ENCODE peak calls at places on chromosomes 3 and 15, in nine cellular contexts. One of them, this sample, is unnamed.

GRCh38 chr3:30355622-30356021 is 250.8 kb upstream of the TGFBR2 start:
- DNase-seq in HuH-7.5: no peak
- DNase-seq in NCI-H345: peak; percentile 52
- DNase-seq in A549: no peak
- DNase-seq in HL-60: peak; percentile 40
- DNase-seq in amniotic stem cell: no peak
- DNase-seq in heart left ventricle: no peak
- DNase-seq in HT-29: no peak
- DNase-seq in hypothalamus: no peak
- DNase-seq in this sample: no peak

GRCh38 chr3:54122046-54122801 is at the start of gene CACNA2D3:
- DNase-seq in amniotic stem cell: no peak
- DNase-seq in heart left ventricle: peak; percentile 64
- DNase-seq in HT-29: no peak
- DNase-seq in HL-60: no peak
- DNase-seq in NCI-H345: peak; percentile 78
- DNase-seq in A549: no peak
- DNase-seq in HuH-7.5: no peak
- DNase-seq in hypothalamus: no peak
- DNase-seq in this sample: peak; percentile 72

GRCh38 chr15:76150508-76150907 is 90.7 kb downstream of the TMEM266 start:
- DNase-seq in heart left ventricle: no peak
- DNase-seq in amniotic stem cell: no peak
- DNase-seq in HuH-7.5: no peak
- DNase-seq in HL-60: peak; percentile 82
- DNase-seq in HT-29: no peak
- DNase-seq in A549: no peak
- DNase-seq in hypothalamus: peak; percentile 6
- DNase-seq in NCI-H345: no peak
- DNase-seq in this sample: no peak

GRCh38 chr15:31296304-31297220 is 30.1 kb upstream of the KLF13 start:
- DNase-seq in HL-60: no peak
- DNase-seq in NCI-H345: peak; percentile 49
- DNase-seq in HT-29: peak; percentile 85
- DNase-seq in heart left ventricle: peak; percentile 12
- DNase-seq in A549: peak; percentile 93
- DNase-seq in hypothalamus: no peak
- DNase-seq in HuH-7.5: peak; percentile 71
- DNase-seq in amniotic stem cell: no peak
- DNase-seq in this sample: no peak

GRCh38 chr3:58009026-58009748 is 965 bp downstream of the FLNB start:
- DNase-seq in heart left ventricle: peak; percentile 28
- DNase-seq in HL-60: no peak
- DNase-seq in HT-29: no peak
- DNase-seq in amniotic stem cell: no peak
- DNase-seq in NCI-H345: peak; percentile 35
- DNase-seq in A549: no peak
- DNase-seq in hypothalamus: no peak
- DNase-seq in HuH-7.5: no peak
- DNase-seq in this sample: no peak

GRCh38 chr3:124034016-124034808 is 42.3 kb upstream of the ROPN1 start:
- DNase-seq in amniotic stem cell: no peak
- DNase-seq in hypothalamus: no peak
- DNase-seq in HuH-7.5: peak; percentile 15
- DNase-seq in heart left ventricle: peak; percentile 23
- DNase-seq in HL-60: no peak
- DNase-seq in A549: no peak
- DNase-seq in NCI-H345: peak; percentile 45
- DNase-seq in HT-29: no peak
- DNase-seq in this sample: peak; percentile 22

GRCh38 chr15:62896969-62897486 is 145.5 kb upstream of the TPM1 start:
- DNase-seq in A549: peak; percentile 99
- DNase-seq in NCI-H345: no peak
- DNase-seq in amniotic stem cell: peak; percentile 95
- DNase-seq in heart left ventricle: peak; percentile 92
- DNase-seq in hypothalamus: no peak
- DNase-seq in HuH-7.5: peak; percentile 58
- DNase-seq in HT-29: peak; percentile 99
- DNase-seq in HL-60: no peak
- DNase-seq in this sample: no peak

GRCh38 chr3:72258786-72259185 is 473.8 kb upstream of the PROK2 start:
- DNase-seq in heart left ventricle: peak; percentile 21
- DNase-seq in amniotic stem cell: no peak
- DNase-seq in NCI-H345: peak; percentile 78
- DNase-seq in A549: no peak
- DNase-seq in HL-60: peak; percentile 45
- DNase-seq in HT-29: no peak
- DNase-seq in HuH-7.5: no peak
- DNase-seq in hypothalamus: no peak
- DNase-seq in this sample: no peak

GRCh38 chr15:51162865-51163762 is 68.4 kb upstream of the TNFAIP8L3 start:
- DNase-seq in heart left ventricle: peak; percentile 68
- DNase-seq in HuH-7.5: peak; percentile 83
- DNase-seq in A549: peak; percentile 64
- DNase-seq in NCI-H345: peak; percentile 36
- DNase-seq in hypothalamus: no peak
- DNase-seq in amniotic stem cell: peak; percentile 54
- DNase-seq in HT-29: peak; percentile 87
- DNase-seq in HL-60: peak; percentile 66
- DNase-seq in this sample: peak; percentile 75

GRCh38 chr3:14179114-14179465 is 473 bp downstream of the LSM3 start:
- DNase-seq in NCI-H345: no peak
- DNase-seq in amniotic stem cell: no peak
- DNase-seq in HL-60: no peak
- DNase-seq in heart left ventricle: no peak
- DNase-seq in HT-29: peak; percentile 13
- DNase-seq in HuH-7.5: no peak
- DNase-seq in A549: no peak
- DNase-seq in hypothalamus: no peak
- DNase-seq in this sample: no peak

GRCh38 chr3:166837535-166837934 is 542.6 kb downstream of the ZBBX start:
- DNase-seq in HT-29: peak; percentile 60
- DNase-seq in NCI-H345: no peak
- DNase-seq in HL-60: peak; percentile 30
- DNase-seq in A549: peak; percentile 6
- DNase-seq in amniotic stem cell: no peak
- DNase-seq in heart left ventricle: no peak
- DNase-seq in HuH-7.5: peak; percentile 7
- DNase-seq in hypothalamus: no peak
- DNase-seq in this sample: peak; percentile 26

GRCh38 chr3:94561094-94561493 is 498.2 kb downstream of the NSUN3 start:
- DNase-seq in amniotic stem cell: no peak
- DNase-seq in HuH-7.5: no peak
- DNase-seq in HT-29: no peak
- DNase-seq in heart left ventricle: no peak
- DNase-seq in hypothalamus: no peak
- DNase-seq in HL-60: no peak
- DNase-seq in NCI-H345: no peak
- DNase-seq in A549: no peak
- DNase-seq in this sample: no peak

GRCh38 chr3:178381971-178382370 is 154.3 kb upstream of the KCNMB2 start:
- DNase-seq in A549: no peak
- DNase-seq in NCI-H345: no peak
- DNase-seq in hypothalamus: no peak
- DNase-seq in HT-29: no peak
- DNase-seq in heart left ventricle: no peak
- DNase-seq in HL-60: no peak
- DNase-seq in HuH-7.5: no peak
- DNase-seq in amniotic stem cell: no peak
- DNase-seq in this sample: no peak

GRCh38 chr3:39378092-39378491 is 5.1 kb upstream of the SLC25A38 start:
- DNase-seq in HuH-7.5: peak; percentile 59
- DNase-seq in heart left ventricle: no peak
- DNase-seq in amniotic stem cell: no peak
- DNase-seq in HT-29: peak; percentile 66
- DNase-seq in hypothalamus: no peak
- DNase-seq in HL-60: peak; percentile 45
- DNase-seq in A549: peak; percentile 65
- DNase-seq in NCI-H345: no peak
- DNase-seq in this sample: peak; percentile 55

GRCh38 chr3:19065027-19065426 is 83.3 kb upstream of the KCNH8 start:
- DNase-seq in HuH-7.5: peak; percentile 14
- DNase-seq in heart left ventricle: no peak
- DNase-seq in A549: no peak
- DNase-seq in hypothalamus: no peak
- DNase-seq in NCI-H345: peak; percentile 4
- DNase-seq in HT-29: peak; percentile 2
- DNase-seq in HL-60: no peak
- DNase-seq in amniotic stem cell: no peak
- DNase-seq in this sample: peak; percentile 5

GRCh38 chr3:13379191-13379830 is 40.8 kb downstream of the NUP210 start:
- DNase-seq in amniotic stem cell: peak; percentile 49
- DNase-seq in heart left ventricle: peak; percentile 32
- DNase-seq in A549: no peak
- DNase-seq in HuH-7.5: no peak
- DNase-seq in HT-29: no peak
- DNase-seq in NCI-H345: no peak
- DNase-seq in hypothalamus: no peak
- DNase-seq in HL-60: no peak
- DNase-seq in this sample: no peak

GRCh38 chr15:77311020-77311419 is 108.9 kb downstream of the PEAK1 start:
- DNase-seq in heart left ventricle: no peak
- DNase-seq in NCI-H345: no peak
- DNase-seq in HL-60: no peak
- DNase-seq in amniotic stem cell: no peak
- DNase-seq in HT-29: no peak
- DNase-seq in A549: no peak
- DNase-seq in hypothalamus: no peak
- DNase-seq in HuH-7.5: no peak
- DNase-seq in this sample: no peak

GRCh38 chr3:60319179-60319858 is 931.9 kb downstream of the FHIT start:
- DNase-seq in heart left ventricle: no peak
- DNase-seq in HL-60: no peak
- DNase-seq in HT-29: no peak
- DNase-seq in NCI-H345: no peak
- DNase-seq in A549: no peak
- DNase-seq in amniotic stem cell: no peak
- DNase-seq in HuH-7.5: no peak
- DNase-seq in hypothalamus: no peak
- DNase-seq in this sample: no peak

GRCh38 chr15:71114887-71115566 is at the start of gene THSD4:
- DNase-seq in A549: peak; percentile 93
- DNase-seq in amniotic stem cell: peak; percentile 20
- DNase-seq in NCI-H345: peak; percentile 49
- DNase-seq in HL-60: peak; percentile 53
- DNase-seq in hypothalamus: no peak
- DNase-seq in heart left ventricle: peak; percentile 71
- DNase-seq in HT-29: peak; percentile 84
- DNase-seq in HuH-7.5: peak; percentile 96
- DNase-seq in this sample: peak; percentile 90

GRCh38 chr3:194485876-194486539 is 794 bp downstream of the ATP13A3 start:
- DNase-seq in HuH-7.5: peak; percentile 33
- DNase-seq in heart left ventricle: peak; percentile 28
- DNase-seq in HL-60: peak; percentile 24
- DNase-seq in HT-29: peak; percentile 57
- DNase-seq in hypothalamus: no peak
- DNase-seq in amniotic stem cell: no peak
- DNase-seq in NCI-H345: no peak
- DNase-seq in A549: no peak
- DNase-seq in this sample: peak; percentile 10

GRCh38 chr3:96959902-96960596 is 145.7 kb downstream of the EPHA6 start:
- DNase-seq in NCI-H345: no peak
- DNase-seq in amniotic stem cell: peak; percentile 34
- DNase-seq in HuH-7.5: no peak
- DNase-seq in A549: no peak
- DNase-seq in HL-60: no peak
- DNase-seq in heart left ventricle: no peak
- DNase-seq in hypothalamus: no peak
- DNase-seq in HT-29: no peak
- DNase-seq in this sample: no peak

GRCh38 chr15:50425219-50425618 is 1.0 kb downstream of the USP8 start:
- DNase-seq in HL-60: no peak
- DNase-seq in heart left ventricle: no peak
- DNase-seq in amniotic stem cell: no peak
- DNase-seq in HT-29: peak; percentile 40
- DNase-seq in HuH-7.5: no peak
- DNase-seq in NCI-H345: no peak
- DNase-seq in A549: no peak
- DNase-seq in hypothalamus: no peak
- DNase-seq in this sample: no peak

GRCh38 chr3:179108091-179108490 is 36.5 kb upstream of the ZMAT3 start:
- DNase-seq in HL-60: no peak
- DNase-seq in HT-29: no peak
- DNase-seq in NCI-H345: no peak
- DNase-seq in hypothalamus: no peak
- DNase-seq in amniotic stem cell: peak; percentile 49
- DNase-seq in A549: no peak
- DNase-seq in HuH-7.5: no peak
- DNase-seq in heart left ventricle: no peak
- DNase-seq in this sample: no peak

GRCh38 chr3:197889204-197889930 is 60.6 kb upstream of the RPL35A start:
- DNase-seq in hypothalamus: no peak
- DNase-seq in A549: no peak
- DNase-seq in HuH-7.5: no peak
- DNase-seq in amniotic stem cell: no peak
- DNase-seq in NCI-H345: no peak
- DNase-seq in heart left ventricle: no peak
- DNase-seq in HT-29: peak; percentile 28
- DNase-seq in HL-60: no peak
- DNase-seq in this sample: no peak

GRCh38 chr3:149879872-149880271 is 66.9 kb downstream of the RNF13 start:
- DNase-seq in HT-29: peak; percentile 89
- DNase-seq in NCI-H345: no peak
- DNase-seq in A549: peak; percentile 68
- DNase-seq in amniotic stem cell: peak; percentile 15
- DNase-seq in hypothalamus: peak; percentile 1
- DNase-seq in HL-60: peak; percentile 69
- DNase-seq in heart left ventricle: peak; percentile 29
- DNase-seq in HuH-7.5: no peak
- DNase-seq in this sample: peak; percentile 33

GRCh38 chr15:57259511-57260143 is 116.7 kb upstream of the CGNL1 start:
- DNase-seq in amniotic stem cell: no peak
- DNase-seq in HuH-7.5: no peak
- DNase-seq in HL-60: no peak
- DNase-seq in HT-29: peak; percentile 22
- DNase-seq in heart left ventricle: no peak
- DNase-seq in A549: no peak
- DNase-seq in NCI-H345: peak; percentile 98
- DNase-seq in hypothalamus: no peak
- DNase-seq in this sample: no peak

GRCh38 chr3:160616721-160617120 is 51.4 kb upstream of the KPNA4 start:
- DNase-seq in amniotic stem cell: no peak
- DNase-seq in hypothalamus: no peak
- DNase-seq in NCI-H345: no peak
- DNase-seq in HL-60: no peak
- DNase-seq in heart left ventricle: no peak
- DNase-seq in HuH-7.5: no peak
- DNase-seq in HT-29: no peak
- DNase-seq in A549: no peak
- DNase-seq in this sample: no peak

GRCh38 chr15:40792394-40792793 is 14.5 kb upstream of the ZFYVE19 start:
- DNase-seq in amniotic stem cell: no peak
- DNase-seq in HuH-7.5: no peak
- DNase-seq in HT-29: no peak
- DNase-seq in HL-60: no peak
- DNase-seq in A549: no peak
- DNase-seq in heart left ventricle: no peak
- DNase-seq in NCI-H345: no peak
- DNase-seq in hypothalamus: no peak
- DNase-seq in this sample: no peak

GRCh38 chr15:54707805-54708752 is 488.7 kb downstream of the RSL24D1 start:
- DNase-seq in HT-29: no peak
- DNase-seq in HuH-7.5: no peak
- DNase-seq in A549: no peak
- DNase-seq in HL-60: no peak
- DNase-seq in hypothalamus: no peak
- DNase-seq in heart left ventricle: no peak
- DNase-seq in amniotic stem cell: no peak
- DNase-seq in NCI-H345: no peak
- DNase-seq in this sample: no peak

GRCh38 chr3:186102687-186103086 is 6.2 kb downstream of the ETV5 start:
- DNase-seq in HL-60: no peak
- DNase-seq in HuH-7.5: no peak
- DNase-seq in NCI-H345: no peak
- DNase-seq in heart left ventricle: no peak
- DNase-seq in A549: peak; percentile 23
- DNase-seq in hypothalamus: no peak
- DNase-seq in HT-29: peak; percentile 30
- DNase-seq in amniotic stem cell: no peak
- DNase-seq in this sample: no peak

GRCh38 chr3:66565301-66565700 is 64.5 kb upstream of the LRIG1 start:
- DNase-seq in hypothalamus: no peak
- DNase-seq in A549: no peak
- DNase-seq in HT-29: no peak
- DNase-seq in HuH-7.5: no peak
- DNase-seq in amniotic stem cell: no peak
- DNase-seq in NCI-H345: no peak
- DNase-seq in heart left ventricle: no peak
- DNase-seq in HL-60: no peak
- DNase-seq in this sample: no peak